ENCODE peak calls at places on chromosomes 7 and 10, in seven cellular contexts. J, B, I, U, Z, R and N are unnamed samples.

GRCh38 chr7:42144253-42145002 is 92.6 kb downstream of the GLI3 start:
- DNase-seq in J (no peak), B (no peak), I (no peak), U (no peak), Z (peak), R (no peak), N (no peak)

GRCh38 chr10:5832946-5833345 is 19.7 kb upstream of the GDI2 start:
- DNase-seq in J (no peak), B (no peak), I (no peak), U (no peak), Z (no peak), R (peak), N (peak)

GRCh38 chr10:70232155-70232858 is 922 bp downstream of the PPA1 start:
- DNase-seq in J (peak), B (peak), I (no peak), U (peak), Z (peak), R (peak), N (peak)

GRCh38 chr10:13439771-13440708 is 88.8 kb downstream of the BEND7 start:
- DNase-seq in J (peak), B (peak), I (no peak), U (peak), Z (peak), R (peak), N (peak)

GRCh38 chr10:119253433-119254174 is 46.2 kb downstream of the GRK5 start:
- DNase-seq in J (peak), B (no peak), I (peak), U (no peak), Z (peak), R (peak), N (no peak)

GRCh38 chr10:47239211-47239610 is 60.8 kb upstream of the GDF10 start:
- DNase-seq in J (no peak), B (no peak), I (no peak), U (peak), Z (no peak), R (peak), N (no peak)

GRCh38 chr10:122164815-122165491 is 106.1 kb upstream of the BTBD16 start:
- DNase-seq in J (peak), B (no peak), I (no peak), U (no peak), Z (no peak), R (peak), N (no peak)

GRCh38 chr7:30733216-30733615 is 18.7 kb upstream of the INMT start:
- DNase-seq in J (no peak), B (no peak), I (no peak), U (no peak), Z (no peak), R (no peak), N (no peak)

GRCh38 chr7:129169705-129170319 is 18.6 kb upstream of the SMO start:
- DNase-seq in J (no peak), B (no peak), I (no peak), U (no peak), Z (no peak), R (peak), N (peak)

GRCh38 chr7:88928266-88928665 is 132.7 kb upstream of the TEX47 start:
- DNase-seq in J (no peak), B (no peak), I (no peak), U (no peak), Z (no peak), R (no peak), N (no peak)

GRCh38 chr7:836429-836828 is 4.2 kb downstream of the SUN1 start:
- DNase-seq in J (peak), B (no peak), I (no peak), U (peak), Z (peak), R (peak), N (no peak)

GRCh38 chr7:519429-519973 is at the start of gene PDGFA:
- DNase-seq in J (peak), B (no peak), I (no peak), U (peak), Z (peak), R (no peak), N (peak)

GRCh38 chr7:53800746-53801145 is 741.4 kb upstream of the VSTM2A start:
- DNase-seq in J (no peak), B (no peak), I (no peak), U (peak), Z (no peak), R (no peak), N (no peak)

GRCh38 chr7:17593854-17594419 is 295.5 kb downstream of the AHR start:
- DNase-seq in J (no peak), B (no peak), I (no peak), U (no peak), Z (no peak), R (no peak), N (no peak)

GRCh38 chr7:104652434-104652833 is 324.0 kb downstream of the LHFPL3 start:
- DNase-seq in J (no peak), B (no peak), I (no peak), U (no peak), Z (no peak), R (peak), N (no peak)

GRCh38 chr7:106026101-106026500 is 63.0 kb downstream of the CDHR3 start:
- DNase-seq in J (no peak), B (no peak), I (no peak), U (no peak), Z (no peak), R (no peak), N (no peak)

GRCh38 chr7:32217841-32218467 is 147.7 kb upstream of the PDE1C start:
- DNase-seq in J (no peak), B (no peak), I (no peak), U (no peak), Z (no peak), R (peak), N (no peak)

DNA sequence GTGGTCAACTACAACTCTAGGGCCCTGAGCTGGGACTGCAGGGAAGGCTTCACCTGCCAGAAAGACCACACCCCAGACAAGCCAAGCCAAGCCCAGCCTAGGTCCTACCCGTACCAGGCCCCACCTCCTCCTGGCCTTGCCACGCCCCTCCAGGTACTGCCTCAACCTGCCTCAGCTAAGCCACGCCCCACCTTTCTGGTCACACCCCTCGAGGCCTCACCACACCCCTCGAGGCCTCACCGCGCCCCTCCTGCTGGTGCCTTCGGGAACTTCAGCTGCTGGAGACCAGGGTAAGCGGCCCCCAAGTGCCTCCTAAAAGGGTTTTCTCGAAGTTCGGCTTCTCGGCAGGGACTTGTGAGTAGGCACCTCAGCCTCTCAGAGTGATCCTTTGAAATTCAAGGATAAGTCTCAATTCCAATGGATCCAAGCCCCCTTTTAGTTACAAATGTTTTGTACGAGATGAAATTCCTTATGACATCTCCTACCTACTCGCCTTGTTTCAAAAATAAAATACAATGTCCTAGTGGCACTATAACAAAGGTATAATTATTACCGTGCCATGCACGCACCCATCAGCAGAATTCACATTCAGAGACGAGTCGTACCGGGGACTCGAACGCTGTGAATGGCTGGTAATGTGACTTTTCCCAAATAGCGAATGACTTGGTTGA is 171.2 kb downstream of the ARHGAP21 start:
- DNase-seq in J (peak), B (no peak), I (no peak), U (peak), Z (no peak), R (peak), N (no peak)
- TF ChIP-seq CTCF in J (no peak), B (no peak), I (no peak), U (no peak), Z (peak), R (peak), N (peak)

GRCh38 chr10:90148121-90148855 is 446.9 kb downstream of the KIF20B start:
- DNase-seq in J (peak), B (no peak), I (no peak), U (peak), Z (peak), R (no peak), N (no peak)
- TF ChIP-seq CTCF in J (peak), B (no peak), I (no peak), U (peak), Z (peak), R (peak), N (peak)

GRCh38 chr10:53453196-53453595 is 680.6 kb upstream of the MBL2 start:
- DNase-seq in J (no peak), B (no peak), I (no peak), U (peak), Z (no peak), R (no peak), N (no peak)
- TF ChIP-seq CTCF in J (peak), B (no peak), I (no peak), U (peak), Z (peak), R (peak), N (no peak)

GRCh38 chr7:2004841-2005351 is 227.8 kb downstream of the MAD1L1 start:
- DNase-seq in J (no peak), B (no peak), I (peak), U (no peak), Z (no peak), R (peak), N (no peak)
- TF ChIP-seq CTCF in J (no peak), B (no peak), I (no peak), U (no peak), Z (no peak), R (no peak), N (no peak)